ENCODE peak calls at places on chromosomes 12 and 14, in five cellular contexts. N, I, E, P and M are unnamed samples.

GRCh38 chr12:118237908-118238307 is 102.0 kb downstream of the PEBP1 start:
- DNase-seq in I (peak; percentile 45), E (no peak), N (no peak), P (no peak), M (peak; percentile 19)

GRCh38 chr12:120115066-120115465 is 1.5 kb downstream of the RAB35 start:
- DNase-seq in N (no peak), E (peak; percentile 36), I (peak; percentile 35), P (no peak), M (no peak)

GRCh38 chr12:33450480-33450879 is 10.9 kb upstream of the SYT10 start:
- DNase-seq in N (no peak), P (no peak), E (no peak), I (no peak), M (no peak)

GRCh38 chr12:117875652-117876491 is 92.9 kb downstream of the KSR2 start:
- DNase-seq in I (peak; percentile 54), P (no peak), E (peak; percentile 11), N (no peak), M (no peak)

GRCh38 chr12:49296034-49296835 is 1.3 kb downstream of the PRPH start:
- DNase-seq in I (no peak), N (peak; percentile 76), E (no peak), P (no peak), M (peak; percentile 74)

GRCh38 chr12:1204581-1205121 is 213.6 kb downstream of the ERC1 start:
- DNase-seq in P (no peak), E (peak; percentile 19), I (peak; percentile 35), N (no peak), M (no peak)

GRCh38 chr12:110304061-110304551 is 23.1 kb downstream of the ATP2A2 start:
- DNase-seq in I (no peak), E (no peak), N (no peak), P (no peak), M (no peak)

GRCh38 chr12:123384318-123384993 is 524 bp downstream of the KMT5A start:
- DNase-seq in E (no peak), P (no peak), I (no peak), N (peak; percentile 48), M (peak; percentile 36)

GRCh38 chr12:5184159-5184558 is 140.5 kb downstream of the KCNA5 start:
- DNase-seq in N (no peak), E (no peak), P (no peak), I (no peak), M (no peak)

GRCh38 chr12:12240671-12241345 is 26.0 kb downstream of the LRP6 start:
- DNase-seq in P (no peak), I (peak; percentile 46), E (no peak), N (no peak), M (no peak)

GRCh38 chr12:121536058-121536928 is 44.5 kb downstream of the KDM2B start:
- DNase-seq in I (peak; percentile 81), P (peak; percentile 90), E (no peak), N (peak; percentile 95), M (peak; percentile 61)

GRCh38 chr14:23094666-23095195 is at the start of gene ACIN1:
- DNase-seq in I (peak; percentile 92), E (peak; percentile 87), P (peak; percentile 80), N (peak; percentile 88), M (peak; percentile 67)

GRCh38 chr14:100584056-100585031 is 2.9 kb downstream of the BEGAIN start:
- DNase-seq in P (no peak), I (no peak), N (no peak), E (no peak), M (no peak)

GRCh38 chr12:74897425-74898211 is 312.0 kb downstream of the KCNC2 start:
- DNase-seq in I (no peak), N (no peak), P (no peak), E (no peak), M (no peak)

GRCh38 chr12:3145546-3146310 is 68.5 kb downstream of the TSPAN9 start:
- DNase-seq in P (no peak), I (no peak), E (no peak), N (no peak), M (no peak)

GRCh38 chr12:24121911-24122310 is 172.4 kb upstream of the SOX5 start:
- DNase-seq in P (no peak), I (no peak), E (no peak), N (no peak), M (no peak)

GRCh38 chr12:57240069-57240921 is 10.7 kb downstream of the STAC3 start:
- DNase-seq in E (peak; percentile 62), N (peak; percentile 88), I (peak; percentile 48), P (no peak), M (peak; percentile 66)

GRCh38 chr12:125149160-125150108 is 84.2 kb downstream of the AACS start:
- DNase-seq in I (no peak), E (no peak), N (peak; percentile 56), P (no peak), M (no peak)

GRCh38 chr12:25864287-25864686 is 94.2 kb upstream of the RASSF8 start:
- DNase-seq in I (peak; percentile 16), P (no peak), N (no peak), E (no peak), M (no peak)

GRCh38 chr12:117579939-117580717 is 218.7 kb upstream of the NOS1 start:
- DNase-seq in N (no peak), P (no peak), I (no peak), E (no peak), M (no peak)

GRCh38 chr14:61145903-61146411 is 135.2 kb downstream of the TMEM30B start:
- DNase-seq in N (no peak), P (no peak), I (peak; percentile 91), E (no peak), M (no peak)

GRCh38 chr12:11085419-11085818 is 6.7 kb downstream of the TAS2R43 start:
- DNase-seq in P (no peak), I (peak; percentile 32), E (no peak), N (no peak), M (no peak)

GRCh38 chr12:2341051-2341751 is 288.4 kb downstream of the CACNA1C start:
- DNase-seq in I (no peak), P (no peak), E (no peak), N (no peak), M (no peak)

GRCh38 chr12:70876952-70877351 is 43.6 kb downstream of the PTPRR start:
- DNase-seq in P (no peak), N (no peak), E (no peak), I (no peak), M (no peak)

GRCh38 chr12:26238341-26239126 is 43.2 kb downstream of the SSPN start:
- DNase-seq in I (peak; percentile 18), N (no peak), P (no peak), E (no peak), M (no peak)

GRCh38 chr12:132561784-132562156 is 48.6 kb downstream of the LRCOL1 start:
- DNase-seq in E (peak; percentile 45), N (peak; percentile 57), I (no peak), P (no peak), M (peak; percentile 84)

GRCh38 chr14:103887557-103888115 is 40.3 kb upstream of the PPP1R13B start:
- DNase-seq in N (no peak), I (no peak), P (no peak), E (no peak), M (no peak)

GRCh38 chr14:103885509-103885932 is 38.1 kb upstream of the PPP1R13B start:
- DNase-seq in P (no peak), N (no peak), I (no peak), E (no peak), M (no peak)

GRCh38 chr14:103887170-103887501 is 39.8 kb upstream of the PPP1R13B start:
- DNase-seq in N (no peak), I (no peak), P (no peak), E (no peak), M (no peak)

GRCh38 chr14:103884854-103885253 is 37.5 kb upstream of the PPP1R13B start:
- DNase-seq in E (no peak), N (no peak), I (no peak), P (no peak), M (no peak)

GRCh38 chr14:103886304-103887169 is 39.2 kb upstream of the PPP1R13B start:
- DNase-seq in N (no peak), E (no peak), P (no peak), I (no peak), M (no peak)
- TF ChIP-seq CTCF in N (no peak), E (no peak), P (no peak), I (peak; percentile 50), M (no peak)

DNA sequence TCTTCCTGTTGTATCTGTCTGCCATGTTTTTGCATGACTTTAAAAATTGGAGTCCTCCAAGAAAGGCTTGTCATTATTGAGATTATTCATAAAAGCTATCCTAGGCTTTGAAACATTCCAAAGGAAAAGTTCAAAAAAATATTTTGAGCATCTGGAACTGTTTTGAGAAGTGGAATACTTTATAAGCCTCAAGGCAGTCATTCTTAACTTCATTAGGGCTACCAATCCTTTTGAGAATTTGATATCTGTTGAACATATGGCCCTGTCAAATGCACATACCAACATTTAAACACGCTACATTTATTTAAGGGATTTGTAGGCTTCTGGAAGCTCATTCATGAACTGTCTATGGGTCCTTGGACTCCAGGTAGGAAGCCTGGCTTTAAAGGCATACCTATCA is 77.0 kb downstream of the TMEM117 start:
- DNase-seq in E (no peak), N (no peak), P (no peak), I (no peak), M (no peak)
- TF ChIP-seq CTCF in E (no peak), N (no peak), P (no peak), I (no peak), M (no peak)

GRCh38 chr14:30620178-30620577 is 1.9 kb upstream of the SCFD1 start:
- DNase-seq in E (no peak), N (no peak), P (no peak), I (peak; percentile 50), M (no peak)
- TF ChIP-seq CTCF in E (no peak), N (no peak), P (no peak), I (no peak), M (no peak)

GRCh38 chr14:98903371-98903770 is 368.6 kb downstream of the BCL11B start:
- DNase-seq in N (no peak), E (no peak), I (no peak), P (no peak), M (no peak)

GRCh38 chr14:98907981-98908544 is 363.9 kb downstream of the BCL11B start:
- DNase-seq in E (no peak), P (no peak), N (no peak), I (no peak), M (no peak)

GRCh38 chr14:98904677-98905076 is 367.3 kb downstream of the BCL11B start:
- DNase-seq in I (no peak), N (no peak), P (no peak), E (no peak), M (no peak)

GRCh38 chr14:98907271-98907670 is 364.7 kb downstream of the BCL11B start:
- DNase-seq in N (no peak), E (no peak), P (no peak), I (no peak), M (no peak)

DNA sequence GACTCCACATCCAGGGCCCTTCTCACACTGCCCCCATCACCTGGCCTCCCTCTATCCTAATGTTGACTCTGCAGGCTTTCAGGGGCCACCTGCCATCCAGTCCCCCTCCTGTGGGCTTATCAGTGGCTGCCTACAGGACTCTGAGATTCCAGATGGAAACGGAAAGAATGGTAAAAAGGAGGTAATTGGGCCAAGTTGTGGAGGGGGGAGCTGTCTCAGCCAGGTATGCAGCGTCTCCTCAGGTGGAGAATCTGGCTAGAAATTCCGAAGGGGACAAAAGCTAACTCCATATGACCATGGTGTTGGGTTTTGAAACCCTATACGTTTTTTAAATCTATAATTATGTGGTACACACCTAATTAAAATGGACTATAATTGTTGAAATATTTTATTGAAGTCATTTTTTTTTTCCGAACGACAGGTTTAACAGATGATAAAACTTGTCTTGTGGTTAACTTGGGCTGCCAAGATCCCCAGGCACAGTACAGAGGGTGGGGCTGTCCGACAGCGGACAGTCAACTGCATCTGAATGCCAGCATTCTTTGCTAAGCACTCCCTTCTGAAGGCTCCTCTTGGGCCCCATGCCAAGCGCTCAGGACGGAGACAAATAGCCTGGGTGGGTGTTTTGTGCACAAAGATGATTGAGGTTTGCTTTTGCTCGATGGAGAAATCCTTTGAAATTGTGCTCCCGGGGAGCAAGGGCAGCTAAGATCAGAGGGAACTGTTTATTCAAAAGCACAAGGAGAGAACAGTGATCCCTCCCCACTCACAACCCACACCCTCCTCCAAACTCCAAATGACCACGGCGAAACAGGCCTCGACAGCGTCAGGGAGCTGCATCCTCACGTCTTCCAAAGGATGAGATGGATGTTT is 365.6 kb downstream of the BCL11B start:
- DNase-seq in E (no peak), I (peak; percentile 24), P (no peak), N (peak; percentile 55), M (peak; percentile 67)
- TF ChIP-seq CTCF in E (no peak), I (no peak), P (no peak), N (no peak), M (no peak)